ENCODE peak calls at places on chromosomes 2 and 18, in four cellular contexts. W is GM12878, M is SK-N-SH, K is WTC11. U is an unnamed sample.
A peak's percentile ranks its signal among the peaks of the same experiment; 100 is the strongest.

GRCh38 chr2:33598472-33599174 is 476 bp downstream of the FAM98A start:
- DNase-seq in M (peak; percentile 50), W (peak; percentile 28), K (peak; percentile 30), U (peak; percentile 35)

GRCh38 chr18:57352271-57352701 is at the start of gene ST8SIA3:
- DNase-seq in M (peak; percentile 80), K (peak; percentile 20), W (no peak), U (no peak)

GRCh38 chr2:47715552-47715951 is 67.4 kb upstream of the MSH6 start:
- DNase-seq in M (no peak), W (no peak), K (no peak), U (no peak)

GRCh38 chr2:215619989-215620388 is 184.1 kb upstream of the FN1 start:
- DNase-seq in W (no peak), M (no peak), K (no peak), U (peak; percentile 48)

GRCh38 chr18:74994502-74995403 is 214.2 kb downstream of the PTGR3 start:
- DNase-seq in K (no peak), M (no peak), W (peak; percentile 35), U (no peak)

GRCh38 chr18:79680100-79680879 is 687 bp downstream of the CTDP1 start:
- DNase-seq in M (peak; percentile 68), W (no peak), K (peak; percentile 28), U (peak; percentile 38)

GRCh38 chr18:22279741-22280452 is 110.5 kb downstream of the GATA6 start:
- DNase-seq in K (no peak), W (no peak), M (no peak), U (no peak)

GRCh38 chr2:74768401-74768914 is 65.5 kb upstream of the HK2 start:
- DNase-seq in M (no peak), K (no peak), W (no peak), U (no peak)

GRCh38 chr2:230174466-230174865 is 45.3 kb downstream of the SP110 start:
- DNase-seq in W (no peak), K (no peak), M (no peak), U (no peak)

GRCh38 chr18:79797518-79798345 is at the start of gene KCNG2:
- DNase-seq in M (peak; percentile 77), W (no peak), K (peak; percentile 63), U (no peak)

GRCh38 chr2:177391822-177392372 is 676 bp upstream of the AGPS start:
- DNase-seq in W (no peak), K (no peak), M (no peak), U (no peak)

GRCh38 chr2:239952665-239953417 is 72.3 kb downstream of the NDUFA10 start:
- DNase-seq in W (no peak), K (no peak), M (no peak), U (no peak)

GRCh38 chr2:7115364-7115763 is 198.2 kb downstream of the RNF144A start:
- DNase-seq in W (peak; percentile 27), K (no peak), M (no peak), U (no peak)

GRCh38 chr18:62621546-62621945 is 93.8 kb upstream of the PHLPP1 start:
- DNase-seq in K (no peak), M (no peak), W (no peak), U (no peak)

GRCh38 chr2:40168546-40168945 is 283.3 kb downstream of the SLC8A1 start:
- DNase-seq in K (no peak), W (no peak), M (no peak), U (no peak)

GRCh38 chr2:26720322-26721166 is 28.0 kb downstream of the KCNK3 start:
- DNase-seq in M (peak; percentile 92), W (no peak), K (no peak), U (peak; percentile 34)

GRCh38 chr2:195535911-195536522 is 121.0 kb upstream of the SLC39A10 start:
- DNase-seq in M (no peak), W (peak; percentile 92), K (no peak), U (peak; percentile 49)

GRCh38 chr2:216911008-216911407 is 51.1 kb upstream of the TNP1 start:
- DNase-seq in M (no peak), W (no peak), K (no peak), U (no peak)

GRCh38 chr2:101558740-101559508 is 84.0 kb upstream of the RFX8 start:
- DNase-seq in M (no peak), W (no peak), K (no peak), U (no peak)

GRCh38 chr2:128780434-128781080 is 461.9 kb upstream of the HS6ST1 start:
- DNase-seq in W (no peak), M (no peak), K (no peak), U (no peak)

GRCh38 chr2:75616933-75617332 is 29.6 kb upstream of the MRPL19 start:
- DNase-seq in K (no peak), W (no peak), M (no peak), U (no peak)

GRCh38 chr2:219445220-219445631 is 10.6 kb downstream of the SPEG start:
- DNase-seq in W (no peak), M (no peak), K (peak; percentile 10), U (no peak)

GRCh38 chr2:224909885-224910517 is 132.3 kb downstream of the DOCK10 start:
- DNase-seq in M (peak; percentile 65), W (no peak), K (no peak), U (no peak)

GRCh38 chr2:218860950-218861381 is 1.4 kb downstream of the WNT6 start:
- DNase-seq in W (no peak), K (peak; percentile 87), M (peak; percentile 92), U (peak; percentile 46)

DNA sequence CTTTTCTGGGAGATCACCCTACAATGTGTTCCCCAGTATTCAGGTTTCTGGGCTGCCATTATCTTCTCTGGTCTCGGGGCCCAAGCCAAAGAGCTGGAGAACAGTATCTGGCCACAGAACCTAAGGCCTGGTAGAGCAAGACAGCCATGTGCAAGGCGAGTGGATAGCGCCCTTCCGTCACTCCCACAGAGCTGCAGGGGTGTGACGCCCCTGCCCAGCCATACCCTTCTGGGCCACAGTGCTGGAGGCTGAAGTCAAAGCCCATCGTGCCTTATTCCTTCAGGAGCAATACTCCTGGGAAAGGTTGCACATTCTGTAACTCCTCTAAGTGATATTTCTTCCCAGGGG is 54.4 kb downstream of the BCL11A start:
- DNase-seq in M (no peak), W (no peak), K (no peak), U (no peak)
- TF ChIP-seq USF1 in M (no peak), W (no peak), K (no peak), U (no peak)

DNA sequence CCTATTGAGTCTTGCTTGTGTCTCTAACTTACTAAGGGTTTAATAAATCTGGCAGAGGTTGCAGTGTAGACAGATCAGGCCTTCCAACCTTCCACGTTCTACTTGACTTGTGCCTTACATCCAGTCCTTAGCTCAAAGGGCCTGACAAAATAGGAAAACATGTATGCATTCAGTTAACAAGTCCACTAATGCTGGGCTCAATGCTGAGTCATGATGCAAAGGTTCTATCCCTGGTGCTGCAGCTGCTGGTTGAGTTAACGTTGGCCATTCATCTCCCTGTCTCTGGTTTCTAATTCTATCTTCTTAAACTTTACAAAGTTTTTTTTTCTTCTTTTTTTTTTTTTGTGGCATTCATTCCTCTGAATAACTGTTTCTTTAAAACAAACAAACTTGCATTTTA is 46.3 kb upstream of the ITGB6 start:
- DNase-seq in K (no peak), M (no peak), W (no peak), U (no peak)
- TF ChIP-seq USF1 in K (no peak), M (no peak), W (no peak), U (no peak)

DNA sequence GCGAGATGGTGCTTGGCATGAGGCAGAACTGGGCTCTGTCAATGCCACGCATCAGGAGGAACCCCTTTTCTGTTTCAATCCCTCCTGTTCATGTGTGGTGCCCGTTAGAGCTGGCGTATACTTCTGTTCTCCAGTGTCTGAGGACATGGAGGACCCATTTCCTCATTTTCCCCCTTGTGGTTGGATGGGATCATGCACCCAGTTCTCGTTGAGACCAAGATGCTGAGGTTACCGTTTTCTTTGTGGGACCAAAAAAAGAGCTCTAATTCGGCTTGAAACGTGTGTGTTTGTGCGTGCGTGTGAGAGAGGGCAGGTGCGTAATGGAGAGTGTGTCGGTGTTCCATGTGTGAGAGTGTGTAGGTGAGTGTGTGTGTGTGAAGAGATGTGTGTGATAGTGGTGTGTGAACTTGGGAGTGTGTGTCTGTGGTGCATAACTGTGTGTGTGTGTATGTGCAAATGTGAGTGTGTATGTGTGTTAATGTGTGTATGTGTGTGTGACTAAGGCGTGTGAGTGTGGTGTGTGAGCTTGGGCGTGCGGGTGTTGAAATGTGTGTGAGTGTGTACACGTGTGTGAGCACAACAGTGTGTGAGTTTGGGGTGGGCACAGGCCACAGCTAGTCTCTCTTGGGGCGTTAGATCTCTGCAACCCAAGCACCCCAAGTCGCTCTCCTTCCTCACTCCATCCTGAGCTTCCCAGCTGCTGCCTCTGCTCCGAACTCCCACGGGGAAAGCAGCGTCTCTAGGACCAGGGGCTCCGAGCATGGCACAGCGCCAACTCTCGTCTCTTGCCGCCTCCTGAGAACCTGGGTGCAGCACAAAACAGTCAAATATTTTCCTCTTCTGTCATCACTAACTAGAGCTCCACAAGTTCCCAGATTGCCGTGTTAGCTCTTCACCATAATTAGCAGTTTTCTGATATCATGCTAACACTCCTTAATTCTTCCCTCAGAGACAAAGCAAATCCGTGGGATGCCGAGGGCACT is 75.8 kb downstream of the LONRF2 start:
- DNase-seq in W (no peak), M (peak; percentile 49), K (peak; percentile 29), U (peak; percentile 48)
- TF ChIP-seq USF1 in W (no peak), M (no peak), K (no peak), U (no peak)

DNA sequence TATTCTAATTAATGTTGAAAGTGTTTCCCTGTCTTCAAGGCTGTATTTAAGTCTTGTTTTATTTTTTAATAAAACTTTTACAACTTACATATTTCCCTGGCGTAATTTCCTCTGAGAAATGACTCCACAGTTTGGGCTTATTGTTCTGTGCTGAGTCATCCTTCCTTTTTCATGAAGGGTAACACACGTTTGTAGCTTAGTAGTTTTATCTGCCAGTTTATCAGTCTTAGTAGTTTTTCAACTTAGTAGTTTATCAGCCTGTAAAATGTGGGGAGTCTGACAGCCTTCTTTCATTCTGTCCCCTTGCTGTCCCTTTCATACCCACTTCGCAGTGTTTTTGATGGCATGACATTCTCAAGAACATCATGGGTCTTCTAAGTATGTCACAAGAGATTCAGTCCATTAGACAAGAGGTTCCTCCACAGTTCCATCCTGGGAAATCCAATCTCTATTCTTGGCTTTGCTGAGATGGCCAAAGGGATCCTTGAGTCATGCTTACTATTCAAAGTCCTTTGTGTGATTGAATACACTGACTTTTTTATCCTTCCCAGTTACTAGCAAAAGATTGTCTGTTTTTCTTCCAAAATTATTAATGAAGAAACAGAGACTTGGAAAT is 60.0 kb upstream of the SGPP2 start:
- DNase-seq in W (no peak), K (no peak), M (no peak), U (no peak)
- TF ChIP-seq USF1 in W (no peak), K (no peak), M (no peak), U (no peak)

GRCh38 chr2:203786912-203787311 is 80.5 kb downstream of the CD28 start:
- DNase-seq in K (no peak), W (no peak), M (peak; percentile 34), U (no peak)

GRCh38 chr2:203782262-203782976 is 76.0 kb downstream of the CD28 start:
- DNase-seq in W (no peak), K (peak; percentile 53), M (peak; percentile 71), U (peak; percentile 44)

GRCh38 chr2:203787954-203788353 is 79.6 kb upstream of the CTLA4 start:
- DNase-seq in M (no peak), K (no peak), W (no peak), U (no peak)

GRCh38 chr2:203789613-203790012 is 78.0 kb upstream of the CTLA4 start:
- DNase-seq in M (no peak), W (no peak), K (no peak), U (no peak)

GRCh38 chr2:203783496-203784203 is 77.2 kb downstream of the CD28 start:
- DNase-seq in M (no peak), W (no peak), K (no peak), U (no peak)
- TF ChIP-seq USF1 in M (no peak), W (no peak), K (no peak), U (no peak)

GRCh38 chr2:144479138-144479537 is 40.8 kb downstream of the ZEB2 start:
- DNase-seq in M (no peak), W (no peak), K (peak; percentile 53), U (no peak)
- TF ChIP-seq USF1 in M (no peak), W (no peak), K (no peak), U (no peak)

U was measured in K562.